ENCODE peak calls at places on chromosomes 3 and 15, in ten cellular contexts. One of them, this sample, is unnamed.

GRCh38 chr15:92528736-92529135 is 126.8 kb downstream of the FAM174B start:
- DNase-seq in breast epithelium: no peak
- DNase-seq in omental fat pad: no peak
- DNase-seq in tibial nerve: no peak
- DNase-seq in fibroblast of mammary gland: no peak
- DNase-seq in CD4-positive, alpha-beta T cell: no peak
- DNase-seq in psoas muscle: no peak
- DNase-seq in Calu3: no peak
- DNase-seq in activated CD8-positive, alpha-beta T cell treated with anti-CD3 and anti-CD28 coated beads for 36 hours: no peak
- DNase-seq in tibial artery: no peak
- DNase-seq in this sample: no peak

GRCh38 chr3:72657666-72658065 is 190.6 kb downstream of the SHQ1 start:
- DNase-seq in fibroblast of mammary gland: no peak
- DNase-seq in omental fat pad: no peak
- DNase-seq in tibial nerve: no peak
- DNase-seq in tibial artery: no peak
- DNase-seq in activated CD8-positive, alpha-beta T cell treated with anti-CD3 and anti-CD28 coated beads for 36 hours: peak; percentile 74
- DNase-seq in CD4-positive, alpha-beta T cell: peak; percentile 44
- DNase-seq in psoas muscle: no peak
- DNase-seq in breast epithelium: no peak
- DNase-seq in Calu3: peak; percentile 5
- DNase-seq in this sample: no peak

GRCh38 chr15:80404057-80404718 is at the start of gene ARNT2:
- DNase-seq in breast epithelium: no peak
- DNase-seq in CD4-positive, alpha-beta T cell: no peak
- DNase-seq in omental fat pad: no peak
- DNase-seq in activated CD8-positive, alpha-beta T cell treated with anti-CD3 and anti-CD28 coated beads for 36 hours: no peak
- DNase-seq in Calu3: peak; percentile 35
- DNase-seq in tibial artery: no peak
- DNase-seq in fibroblast of mammary gland: no peak
- DNase-seq in tibial nerve: no peak
- DNase-seq in psoas muscle: peak; percentile 18
- DNase-seq in this sample: no peak

GRCh38 chr3:48918388-48919214 is at the start of gene ARIH2:
- DNase-seq in tibial nerve: peak; percentile 78
- DNase-seq in Calu3: peak; percentile 91
- DNase-seq in CD4-positive, alpha-beta T cell: peak; percentile 75
- DNase-seq in omental fat pad: peak; percentile 71
- DNase-seq in tibial artery: peak; percentile 89
- DNase-seq in breast epithelium: peak; percentile 85
- DNase-seq in fibroblast of mammary gland: peak; percentile 94
- DNase-seq in psoas muscle: peak; percentile 95
- DNase-seq in activated CD8-positive, alpha-beta T cell treated with anti-CD3 and anti-CD28 coated beads for 36 hours: peak; percentile 93
- DNase-seq in this sample: peak; percentile 88

GRCh38 chr3:9301798-9302197 is 52.4 kb upstream of the SRGAP3 start:
- DNase-seq in tibial artery: no peak
- DNase-seq in omental fat pad: no peak
- DNase-seq in CD4-positive, alpha-beta T cell: no peak
- DNase-seq in activated CD8-positive, alpha-beta T cell treated with anti-CD3 and anti-CD28 coated beads for 36 hours: no peak
- DNase-seq in breast epithelium: no peak
- DNase-seq in Calu3: no peak
- DNase-seq in fibroblast of mammary gland: no peak
- DNase-seq in tibial nerve: no peak
- DNase-seq in psoas muscle: no peak
- DNase-seq in this sample: no peak

GRCh38 chr3:170485696-170486095 is 67.0 kb downstream of the CLDN11 start:
- DNase-seq in psoas muscle: no peak
- DNase-seq in breast epithelium: no peak
- DNase-seq in fibroblast of mammary gland: no peak
- DNase-seq in tibial nerve: no peak
- DNase-seq in tibial artery: no peak
- DNase-seq in CD4-positive, alpha-beta T cell: no peak
- DNase-seq in omental fat pad: no peak
- DNase-seq in activated CD8-positive, alpha-beta T cell treated with anti-CD3 and anti-CD28 coated beads for 36 hours: no peak
- DNase-seq in Calu3: no peak
- DNase-seq in this sample: no peak

GRCh38 chr15:40330368-40330836 is 6.9 kb downstream of the INAFM2 start:
- DNase-seq in activated CD8-positive, alpha-beta T cell treated with anti-CD3 and anti-CD28 coated beads for 36 hours: no peak
- DNase-seq in tibial nerve: no peak
- DNase-seq in omental fat pad: no peak
- DNase-seq in fibroblast of mammary gland: no peak
- DNase-seq in Calu3: no peak
- DNase-seq in tibial artery: no peak
- DNase-seq in breast epithelium: peak; percentile 48
- DNase-seq in CD4-positive, alpha-beta T cell: no peak
- DNase-seq in psoas muscle: no peak
- DNase-seq in this sample: no peak

GRCh38 chr15:64148581-64148980 is 3.0 kb upstream of the SNX22 start:
- DNase-seq in CD4-positive, alpha-beta T cell: no peak
- DNase-seq in fibroblast of mammary gland: no peak
- DNase-seq in Calu3: no peak
- DNase-seq in tibial artery: no peak
- DNase-seq in psoas muscle: no peak
- DNase-seq in activated CD8-positive, alpha-beta T cell treated with anti-CD3 and anti-CD28 coated beads for 36 hours: no peak
- DNase-seq in tibial nerve: no peak
- DNase-seq in breast epithelium: no peak
- DNase-seq in omental fat pad: no peak
- DNase-seq in this sample: no peak

GRCh38 chr3:11574981-11575669 is 68.6 kb downstream of the VGLL4 start:
- DNase-seq in Calu3: no peak
- DNase-seq in tibial artery: no peak
- DNase-seq in tibial nerve: no peak
- DNase-seq in CD4-positive, alpha-beta T cell: no peak
- DNase-seq in psoas muscle: no peak
- DNase-seq in omental fat pad: no peak
- DNase-seq in breast epithelium: no peak
- DNase-seq in fibroblast of mammary gland: no peak
- DNase-seq in activated CD8-positive, alpha-beta T cell treated with anti-CD3 and anti-CD28 coated beads for 36 hours: no peak
- DNase-seq in this sample: no peak

GRCh38 chr15:31486506-31486905 is 159.9 kb downstream of the KLF13 start:
- DNase-seq in activated CD8-positive, alpha-beta T cell treated with anti-CD3 and anti-CD28 coated beads for 36 hours: no peak
- DNase-seq in psoas muscle: no peak
- DNase-seq in CD4-positive, alpha-beta T cell: no peak
- DNase-seq in fibroblast of mammary gland: no peak
- DNase-seq in Calu3: no peak
- DNase-seq in breast epithelium: no peak
- DNase-seq in tibial artery: no peak
- DNase-seq in omental fat pad: no peak
- DNase-seq in tibial nerve: no peak
- DNase-seq in this sample: no peak

GRCh38 chr3:19250959-19251610 is 102.8 kb downstream of the KCNH8 start:
- DNase-seq in fibroblast of mammary gland: no peak
- DNase-seq in tibial artery: no peak
- DNase-seq in Calu3: peak; percentile 5
- DNase-seq in CD4-positive, alpha-beta T cell: no peak
- DNase-seq in omental fat pad: no peak
- DNase-seq in tibial nerve: no peak
- DNase-seq in breast epithelium: no peak
- DNase-seq in activated CD8-positive, alpha-beta T cell treated with anti-CD3 and anti-CD28 coated beads for 36 hours: peak; percentile 4
- DNase-seq in psoas muscle: no peak
- DNase-seq in this sample: no peak

GRCh38 chr3:181692850-181693154 is 18.9 kb upstream of the SOX2 start:
- DNase-seq in fibroblast of mammary gland: no peak
- DNase-seq in psoas muscle: no peak
- DNase-seq in CD4-positive, alpha-beta T cell: no peak
- DNase-seq in tibial artery: no peak
- DNase-seq in tibial nerve: no peak
- DNase-seq in omental fat pad: no peak
- DNase-seq in Calu3: no peak
- DNase-seq in breast epithelium: no peak
- DNase-seq in activated CD8-positive, alpha-beta T cell treated with anti-CD3 and anti-CD28 coated beads for 36 hours: no peak
- DNase-seq in this sample: no peak

DNA sequence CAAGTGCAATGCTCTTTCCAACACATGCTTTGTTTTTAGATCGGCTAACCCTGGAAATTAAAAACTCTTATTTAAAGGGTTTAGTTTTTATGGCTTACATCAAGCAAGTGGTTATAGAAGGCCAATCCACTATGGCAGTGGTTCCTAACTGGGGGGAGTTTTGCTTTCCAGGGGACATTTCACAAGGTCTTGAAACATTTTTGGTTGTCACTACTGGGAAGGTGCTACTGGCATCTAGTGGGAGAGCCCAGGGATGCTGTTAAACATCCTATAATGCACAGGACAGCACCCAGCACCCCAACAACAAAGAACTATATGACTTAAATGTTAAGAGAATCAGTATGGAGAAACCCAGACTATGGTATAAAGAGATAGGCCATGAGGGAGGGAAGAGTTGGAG is 439.0 kb downstream of the NTRK3 start:
- DNase-seq in tibial artery: no peak
- DNase-seq in omental fat pad: no peak
- DNase-seq in psoas muscle: no peak
- DNase-seq in breast epithelium: no peak
- DNase-seq in Calu3: no peak
- DNase-seq in tibial nerve: no peak
- DNase-seq in activated CD8-positive, alpha-beta T cell treated with anti-CD3 and anti-CD28 coated beads for 36 hours: no peak
- DNase-seq in fibroblast of mammary gland: no peak
- DNase-seq in CD4-positive, alpha-beta T cell: no peak
- DNase-seq in this sample: peak; percentile 21
- TF ChIP-seq CTCF in tibial artery: no peak
- TF ChIP-seq CTCF in omental fat pad: no peak
- TF ChIP-seq CTCF in psoas muscle: no peak
- TF ChIP-seq CTCF in breast epithelium: no peak
- TF ChIP-seq CTCF in Calu3: no peak
- TF ChIP-seq CTCF in tibial nerve: no peak
- TF ChIP-seq CTCF in activated CD8-positive, alpha-beta T cell treated with anti-CD3 and anti-CD28 coated beads for 36 hours: no peak
- TF ChIP-seq CTCF in fibroblast of mammary gland: no peak
- TF ChIP-seq CTCF in CD4-positive, alpha-beta T cell: no peak
- TF ChIP-seq CTCF in this sample: peak; percentile 28

DNA sequence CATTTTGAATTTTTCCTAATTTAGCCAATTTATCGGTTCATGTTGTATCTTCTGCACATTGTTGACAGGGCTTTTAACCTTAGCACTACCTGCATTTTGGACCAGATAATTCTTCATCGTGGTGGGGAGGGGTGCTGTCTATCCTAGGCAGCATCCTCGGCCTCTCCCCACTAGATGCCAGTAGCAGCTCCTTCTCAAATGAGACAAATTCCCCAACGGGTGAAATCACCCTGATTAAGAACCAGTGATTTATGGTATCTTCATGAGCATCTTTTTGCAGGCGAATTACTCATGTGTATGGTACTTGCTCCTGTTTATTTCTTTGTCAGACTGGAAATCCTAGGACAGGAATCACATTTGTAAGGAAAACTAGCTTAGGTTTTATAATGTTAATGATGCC is 68.0 kb downstream of the C3orf70 start:
- DNase-seq in psoas muscle: no peak
- DNase-seq in fibroblast of mammary gland: peak; percentile 12
- DNase-seq in breast epithelium: no peak
- DNase-seq in tibial nerve: no peak
- DNase-seq in tibial artery: no peak
- DNase-seq in CD4-positive, alpha-beta T cell: no peak
- DNase-seq in Calu3: no peak
- DNase-seq in activated CD8-positive, alpha-beta T cell treated with anti-CD3 and anti-CD28 coated beads for 36 hours: no peak
- DNase-seq in omental fat pad: no peak
- DNase-seq in this sample: peak; percentile 96
- TF ChIP-seq CTCF in psoas muscle: no peak
- TF ChIP-seq CTCF in fibroblast of mammary gland: no peak
- TF ChIP-seq CTCF in breast epithelium: no peak
- TF ChIP-seq CTCF in tibial nerve: no peak
- TF ChIP-seq CTCF in tibial artery: no peak
- TF ChIP-seq CTCF in CD4-positive, alpha-beta T cell: no peak
- TF ChIP-seq CTCF in Calu3: no peak
- TF ChIP-seq CTCF in activated CD8-positive, alpha-beta T cell treated with anti-CD3 and anti-CD28 coated beads for 36 hours: no peak
- TF ChIP-seq CTCF in omental fat pad: no peak
- TF ChIP-seq CTCF in this sample: peak; percentile 77

GRCh38 chr3:54837964-54838363 is 89.9 kb downstream of the LRTM1 start:
- DNase-seq in psoas muscle: no peak
- DNase-seq in Calu3: no peak
- DNase-seq in tibial nerve: no peak
- DNase-seq in activated CD8-positive, alpha-beta T cell treated with anti-CD3 and anti-CD28 coated beads for 36 hours: no peak
- DNase-seq in omental fat pad: no peak
- DNase-seq in fibroblast of mammary gland: peak; percentile 32
- DNase-seq in tibial artery: no peak
- DNase-seq in CD4-positive, alpha-beta T cell: no peak
- DNase-seq in breast epithelium: no peak
- DNase-seq in this sample: peak; percentile 45
- TF ChIP-seq CTCF in psoas muscle: no peak
- TF ChIP-seq CTCF in Calu3: no peak
- TF ChIP-seq CTCF in tibial nerve: no peak
- TF ChIP-seq CTCF in activated CD8-positive, alpha-beta T cell treated with anti-CD3 and anti-CD28 coated beads for 36 hours: no peak
- TF ChIP-seq CTCF in omental fat pad: no peak
- TF ChIP-seq CTCF in fibroblast of mammary gland: peak; percentile 23
- TF ChIP-seq CTCF in tibial artery: no peak
- TF ChIP-seq CTCF in CD4-positive, alpha-beta T cell: no peak
- TF ChIP-seq CTCF in breast epithelium: no peak
- TF ChIP-seq CTCF in this sample: peak; percentile 65

DNA sequence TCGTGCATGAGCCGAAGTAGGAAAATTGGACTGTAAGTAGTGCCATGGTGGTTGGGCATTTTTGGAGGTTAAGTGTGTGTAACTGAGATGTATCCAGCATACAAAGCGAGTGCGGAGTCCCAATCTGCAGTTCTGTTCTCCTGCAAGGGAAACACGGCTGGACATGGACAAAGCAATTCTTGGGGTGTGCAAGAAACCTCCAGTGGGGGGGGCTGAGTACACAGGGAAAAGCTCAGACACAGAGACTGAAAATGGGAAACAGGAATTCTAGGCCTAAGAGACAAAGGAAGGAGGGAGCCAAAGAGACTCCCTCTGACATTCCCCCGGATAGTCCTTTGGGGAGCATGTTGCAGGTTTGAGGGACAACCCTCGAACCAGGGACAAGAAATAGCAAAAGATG is 83.2 kb upstream of the PLSCR4 start:
- DNase-seq in psoas muscle: no peak
- DNase-seq in tibial nerve: no peak
- DNase-seq in CD4-positive, alpha-beta T cell: no peak
- DNase-seq in omental fat pad: no peak
- DNase-seq in Calu3: peak; percentile 77
- DNase-seq in fibroblast of mammary gland: peak; percentile 54
- DNase-seq in breast epithelium: no peak
- DNase-seq in tibial artery: peak; percentile 28
- DNase-seq in activated CD8-positive, alpha-beta T cell treated with anti-CD3 and anti-CD28 coated beads for 36 hours: no peak
- DNase-seq in this sample: peak; percentile 6
- TF ChIP-seq CTCF in psoas muscle: peak; percentile 14
- TF ChIP-seq CTCF in tibial nerve: no peak
- TF ChIP-seq CTCF in CD4-positive, alpha-beta T cell: no peak
- TF ChIP-seq CTCF in omental fat pad: no peak
- TF ChIP-seq CTCF in Calu3: peak; percentile 49
- TF ChIP-seq CTCF in fibroblast of mammary gland: peak; percentile 46
- TF ChIP-seq CTCF in breast epithelium: no peak
- TF ChIP-seq CTCF in tibial artery: no peak
- TF ChIP-seq CTCF in activated CD8-positive, alpha-beta T cell treated with anti-CD3 and anti-CD28 coated beads for 36 hours: no peak
- TF ChIP-seq CTCF in this sample: peak; percentile 61

This sample was measured in HFFc6.